ENCODE peak calls at places on chromosomes 6 and 20, in five cellular contexts. One of them, this sample, is unnamed.

GRCh38 chr6:31814677-31815024 is 432 bp downstream of the HSPA1L start:
- DNase-seq in lung: peak; percentile 97
- DNase-seq in psoas muscle: peak; percentile 95
- DNase-seq in uterus: peak; percentile 96
- DNase-seq in adrenal gland: peak; percentile 93
- DNase-seq in this sample: peak; percentile 97

GRCh38 chr20:3218307-3218988 is 9.2 kb downstream of the ITPA start:
- DNase-seq in lung: peak; percentile 72
- DNase-seq in psoas muscle: peak; percentile 72
- DNase-seq in uterus: no peak
- DNase-seq in adrenal gland: peak; percentile 68
- DNase-seq in this sample: no peak

GRCh38 chr6:90068264-90068663 is 174.0 kb downstream of the GJA10 start:
- DNase-seq in lung: no peak
- DNase-seq in psoas muscle: peak; percentile 16
- DNase-seq in uterus: no peak
- DNase-seq in adrenal gland: no peak
- DNase-seq in this sample: no peak

GRCh38 chr6:161000632-161001031 is 9.1 kb downstream of the MAP3K4 start:
- DNase-seq in lung: no peak
- DNase-seq in psoas muscle: no peak
- DNase-seq in uterus: no peak
- DNase-seq in adrenal gland: no peak
- DNase-seq in this sample: no peak

GRCh38 chr20:25285856-25286798 is 38.2 kb downstream of the PYGB start:
- DNase-seq in lung: no peak
- DNase-seq in psoas muscle: no peak
- DNase-seq in uterus: peak; percentile 9
- DNase-seq in adrenal gland: peak; percentile 12
- DNase-seq in this sample: no peak

GRCh38 chr20:45968081-45968671 is 3.8 kb downstream of the ZNF335 start:
- DNase-seq in lung: no peak
- DNase-seq in psoas muscle: no peak
- DNase-seq in uterus: no peak
- DNase-seq in adrenal gland: no peak
- DNase-seq in this sample: no peak

GRCh38 chr6:26489926-26490575 is 10.1 kb upstream of the BTN1A1 start:
- DNase-seq in lung: no peak
- DNase-seq in psoas muscle: no peak
- DNase-seq in uterus: no peak
- DNase-seq in adrenal gland: no peak
- DNase-seq in this sample: no peak

GRCh38 chr6:156698239-156699016 is 78.8 kb upstream of the ARID1B start:
- DNase-seq in lung: no peak
- DNase-seq in psoas muscle: no peak
- DNase-seq in uterus: no peak
- DNase-seq in adrenal gland: no peak
- DNase-seq in this sample: no peak

GRCh38 chr6:156652231-156652750 is 124.9 kb upstream of the ARID1B start:
- DNase-seq in lung: no peak
- DNase-seq in psoas muscle: no peak
- DNase-seq in uterus: no peak
- DNase-seq in adrenal gland: no peak
- DNase-seq in this sample: no peak

GRCh38 chr20:9392892-9393857 is 121.2 kb upstream of the LAMP5 start:
- DNase-seq in lung: peak; percentile 65
- DNase-seq in psoas muscle: peak; percentile 54
- DNase-seq in uterus: peak; percentile 56
- DNase-seq in adrenal gland: peak; percentile 51
- DNase-seq in this sample: peak; percentile 43

GRCh38 chr6:125984311-125984710 is 2.0 kb upstream of the TRMT11 start:
- DNase-seq in lung: no peak
- DNase-seq in psoas muscle: no peak
- DNase-seq in uterus: no peak
- DNase-seq in adrenal gland: no peak
- DNase-seq in this sample: no peak

GRCh38 chr6:84052204-84052882 is 18.8 kb downstream of the MRAP2 start:
- DNase-seq in lung: no peak
- DNase-seq in psoas muscle: peak; percentile 69
- DNase-seq in uterus: no peak
- DNase-seq in adrenal gland: no peak
- DNase-seq in this sample: no peak

GRCh38 chr6:85643530-85644373 is 1.1 kb upstream of the SYNCRIP start:
- DNase-seq in lung: peak; percentile 91
- DNase-seq in psoas muscle: peak; percentile 92
- DNase-seq in uterus: peak; percentile 89
- DNase-seq in adrenal gland: peak; percentile 90
- DNase-seq in this sample: peak; percentile 95

GRCh38 chr6:167464177-167464576 is 139.3 kb downstream of the TTLL2 start:
- DNase-seq in lung: no peak
- DNase-seq in psoas muscle: no peak
- DNase-seq in uterus: no peak
- DNase-seq in adrenal gland: no peak
- DNase-seq in this sample: no peak

GRCh38 chr6:149856256-149856994 is 7.7 kb downstream of the LRP11 start:
- DNase-seq in lung: no peak
- DNase-seq in psoas muscle: no peak
- DNase-seq in uterus: no peak
- DNase-seq in adrenal gland: no peak
- DNase-seq in this sample: no peak

GRCh38 chr6:105485456-105485855 is 82.6 kb upstream of the PREP start:
- DNase-seq in lung: no peak
- DNase-seq in psoas muscle: no peak
- DNase-seq in uterus: no peak
- DNase-seq in adrenal gland: no peak
- DNase-seq in this sample: no peak

GRCh38 chr6:138772596-138773176 is 883 bp upstream of the CCDC28A start:
- DNase-seq in lung: no peak
- DNase-seq in psoas muscle: no peak
- DNase-seq in uterus: no peak
- DNase-seq in adrenal gland: no peak
- DNase-seq in this sample: no peak

GRCh38 chr6:56259682-56260081 is 12.3 kb upstream of the COL21A1 start:
- DNase-seq in lung: no peak
- DNase-seq in psoas muscle: no peak
- DNase-seq in uterus: no peak
- DNase-seq in adrenal gland: no peak
- DNase-seq in this sample: no peak

GRCh38 chr6:76422814-76423213 is 350.4 kb upstream of the IMPG1 start:
- DNase-seq in lung: no peak
- DNase-seq in psoas muscle: no peak
- DNase-seq in uterus: no peak
- DNase-seq in adrenal gland: no peak
- DNase-seq in this sample: no peak

GRCh38 chr20:58025233-58025632 is 203.2 kb downstream of the ANKRD60 start:
- DNase-seq in lung: no peak
- DNase-seq in psoas muscle: no peak
- DNase-seq in uterus: no peak
- DNase-seq in adrenal gland: no peak
- DNase-seq in this sample: no peak

GRCh38 chr6:151051164-151051563 is 185.7 kb downstream of the MTHFD1L start:
- DNase-seq in lung: no peak
- DNase-seq in psoas muscle: no peak
- DNase-seq in uterus: no peak
- DNase-seq in adrenal gland: no peak
- DNase-seq in this sample: no peak

GRCh38 chr6:87721311-87721710 is 19.3 kb upstream of the AKIRIN2 start:
- DNase-seq in lung: no peak
- DNase-seq in psoas muscle: no peak
- DNase-seq in uterus: no peak
- DNase-seq in adrenal gland: no peak
- DNase-seq in this sample: no peak

GRCh38 chr6:170243791-170244291 is 47.0 kb downstream of the DLL1 start:
- DNase-seq in lung: no peak
- DNase-seq in psoas muscle: no peak
- DNase-seq in uterus: no peak
- DNase-seq in adrenal gland: no peak
- DNase-seq in this sample: no peak

GRCh38 chr6:112205521-112206458 is 48.6 kb downstream of the LAMA4 start:
- DNase-seq in lung: no peak
- DNase-seq in psoas muscle: no peak
- DNase-seq in uterus: no peak
- DNase-seq in adrenal gland: no peak
- DNase-seq in this sample: no peak

GRCh38 chr6:71226151-71226550 is 62.5 kb upstream of the OGFRL1 start:
- DNase-seq in lung: no peak
- DNase-seq in psoas muscle: no peak
- DNase-seq in uterus: no peak
- DNase-seq in adrenal gland: no peak
- DNase-seq in this sample: no peak

GRCh38 chr6:5518936-5519491 is 257.7 kb downstream of the FARS2 start:
- DNase-seq in lung: no peak
- DNase-seq in psoas muscle: no peak
- DNase-seq in uterus: no peak
- DNase-seq in adrenal gland: no peak
- DNase-seq in this sample: no peak

GRCh38 chr6:5516036-5516435 is 254.7 kb downstream of the FARS2 start:
- DNase-seq in lung: no peak
- DNase-seq in psoas muscle: no peak
- DNase-seq in uterus: no peak
- DNase-seq in adrenal gland: no peak
- DNase-seq in this sample: no peak

GRCh38 chr6:5515200-5515599 is 253.9 kb downstream of the FARS2 start:
- DNase-seq in lung: no peak
- DNase-seq in psoas muscle: no peak
- DNase-seq in uterus: no peak
- DNase-seq in adrenal gland: no peak
- DNase-seq in this sample: no peak

GRCh38 chr6:5520796-5521195 is 259.5 kb downstream of the FARS2 start:
- DNase-seq in lung: no peak
- DNase-seq in psoas muscle: no peak
- DNase-seq in uterus: no peak
- DNase-seq in adrenal gland: no peak
- DNase-seq in this sample: no peak

GRCh38 chr6:5517781-5518180 is 256.5 kb downstream of the FARS2 start:
- DNase-seq in lung: no peak
- DNase-seq in psoas muscle: no peak
- DNase-seq in uterus: no peak
- DNase-seq in adrenal gland: no peak
- DNase-seq in this sample: no peak
- TF ChIP-seq CTCF in lung: no peak
- TF ChIP-seq CTCF in psoas muscle: no peak
- TF ChIP-seq CTCF in uterus: no peak
- TF ChIP-seq CTCF in adrenal gland: no peak
- TF ChIP-seq CTCF in this sample: no peak

DNA sequence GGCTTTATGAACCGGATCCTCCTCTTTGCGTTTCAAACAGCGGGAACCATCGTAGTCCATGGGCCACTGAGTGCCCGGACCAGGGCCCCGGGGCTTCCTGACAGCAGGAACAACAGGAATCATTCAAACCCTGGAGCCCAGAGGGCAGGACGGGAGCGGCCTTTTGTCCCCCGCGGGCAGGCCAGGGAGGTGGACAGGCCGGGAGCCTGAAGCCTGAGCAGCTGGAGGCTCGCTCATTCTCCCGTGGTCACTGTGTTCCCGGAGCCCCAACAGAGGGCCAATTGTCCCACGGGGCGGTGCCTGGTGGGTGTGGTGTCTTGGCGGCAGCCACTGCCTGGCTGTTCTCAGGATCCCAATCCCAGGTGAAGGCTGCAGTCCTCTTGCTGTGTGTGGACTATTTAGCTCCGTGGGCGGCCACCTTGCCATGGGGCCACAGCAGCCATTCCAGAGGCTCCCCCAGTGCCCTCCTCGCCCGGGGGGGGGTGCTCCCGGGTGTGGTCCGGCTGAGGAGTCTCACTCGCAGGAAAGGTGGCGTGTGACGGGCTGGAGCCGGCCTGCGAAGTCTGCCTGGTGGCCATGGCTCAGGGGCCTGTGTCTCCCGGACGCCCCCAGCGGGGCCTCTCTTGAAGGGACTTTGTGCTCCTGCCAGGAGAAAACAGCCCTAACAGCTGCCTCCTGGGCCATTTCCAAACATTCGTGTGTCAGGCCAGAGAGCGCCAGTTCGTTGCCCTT is 77.2 kb upstream of the BHLHE23 start:
- DNase-seq in lung: no peak
- DNase-seq in psoas muscle: peak; percentile 6
- DNase-seq in uterus: no peak
- DNase-seq in adrenal gland: no peak
- DNase-seq in this sample: no peak
- TF ChIP-seq CTCF in lung: no peak
- TF ChIP-seq CTCF in psoas muscle: no peak
- TF ChIP-seq CTCF in uterus: no peak
- TF ChIP-seq CTCF in adrenal gland: no peak
- TF ChIP-seq CTCF in this sample: no peak

DNA sequence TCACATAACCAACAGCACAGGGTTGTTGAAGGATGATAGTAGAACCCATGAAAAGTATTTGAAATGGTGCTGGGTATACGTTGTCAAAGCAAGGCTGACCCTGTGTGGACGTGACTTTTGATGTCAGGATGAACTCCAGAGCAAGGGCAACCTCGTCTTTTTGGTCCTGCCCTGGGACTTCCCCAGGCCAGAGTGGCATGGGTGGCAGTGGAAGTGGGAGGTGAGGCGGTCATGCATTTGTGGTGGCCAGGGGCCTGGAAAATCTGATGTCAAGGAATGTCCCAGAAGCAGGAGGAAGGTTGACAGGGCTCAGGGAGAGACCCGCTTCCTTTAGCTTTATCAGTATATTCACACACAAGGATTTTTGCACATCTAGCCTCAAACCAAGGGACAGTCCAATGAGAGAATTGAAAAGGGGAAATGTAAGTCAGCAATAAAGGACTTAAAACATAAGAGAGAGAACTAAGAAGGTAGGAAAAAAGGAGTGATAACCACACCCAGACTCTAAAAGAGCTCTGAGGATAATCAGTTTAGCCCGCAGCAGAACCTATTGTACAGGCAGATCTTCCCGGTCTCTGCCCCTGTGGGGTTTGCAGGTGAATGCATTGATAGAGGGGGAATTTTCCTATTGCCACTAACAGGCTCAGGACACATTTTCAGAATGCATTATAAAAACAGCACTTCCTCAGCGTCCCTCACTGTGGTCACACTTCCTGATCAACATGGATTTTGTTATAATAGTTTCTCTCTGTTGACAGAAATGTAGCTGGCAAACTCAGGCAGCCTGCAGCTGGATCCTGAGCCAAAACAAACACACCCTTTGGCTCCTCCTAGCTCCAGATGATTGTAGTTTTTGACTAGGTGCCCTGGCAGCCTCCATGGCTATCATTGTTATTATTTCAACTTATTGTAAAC is 98.7 kb upstream of the HDGFL1 start:
- DNase-seq in lung: peak; percentile 68
- DNase-seq in psoas muscle: no peak
- DNase-seq in uterus: peak; percentile 19
- DNase-seq in adrenal gland: peak; percentile 37
- DNase-seq in this sample: peak; percentile 59
- TF ChIP-seq CTCF in lung: no peak
- TF ChIP-seq CTCF in psoas muscle: peak; percentile 22
- TF ChIP-seq CTCF in uterus: no peak
- TF ChIP-seq CTCF in adrenal gland: peak; percentile 22
- TF ChIP-seq CTCF in this sample: peak; percentile 13

DNA sequence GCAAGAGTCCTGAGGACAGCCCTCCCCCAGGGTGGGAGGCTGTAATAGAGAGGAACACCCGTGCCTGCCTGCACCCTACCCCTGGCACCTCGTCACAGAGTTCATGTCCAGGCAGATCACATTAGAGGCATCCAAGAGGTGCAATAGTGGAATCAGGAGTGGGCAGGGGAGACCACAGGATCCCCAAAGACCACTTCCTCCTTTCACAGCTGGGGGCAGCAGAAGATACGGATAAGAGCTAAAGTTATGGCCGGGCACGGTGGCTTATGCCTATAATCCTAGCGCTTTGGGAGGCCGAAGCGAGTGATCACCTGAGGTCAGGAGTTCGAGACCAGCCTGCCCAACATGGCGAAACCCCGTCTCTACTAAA is 1.5 kb upstream of the CAPN11 start:
- DNase-seq in lung: no peak
- DNase-seq in psoas muscle: no peak
- DNase-seq in uterus: no peak
- DNase-seq in adrenal gland: no peak
- DNase-seq in this sample: no peak
- TF ChIP-seq CTCF in lung: no peak
- TF ChIP-seq CTCF in psoas muscle: no peak
- TF ChIP-seq CTCF in uterus: no peak
- TF ChIP-seq CTCF in adrenal gland: no peak
- TF ChIP-seq CTCF in this sample: no peak